ENCODE peak calls at places on chromosomes 5 and 9, in nine cellular contexts. One of them, this sample, is unnamed.

GRCh38 chr5:35198681-35199080 is 31.6 kb downstream of the PRLR start:
- DNase-seq in body of pancreas: no peak
- DNase-seq in PC-3: no peak
- DNase-seq in suprapubic skin: no peak
- DNase-seq in heart left ventricle: no peak
- DNase-seq in IMR-90: no peak
- DNase-seq in lower lobe of right lung: no peak
- DNase-seq in heart right ventricle: no peak
- DNase-seq in AG10803: peak; percentile 44
- DNase-seq in this sample: no peak

GRCh38 chr9:132572921-132573320 is 9.5 kb upstream of the BARHL1 start:
- DNase-seq in body of pancreas: no peak
- DNase-seq in PC-3: peak; percentile 1
- DNase-seq in suprapubic skin: no peak
- DNase-seq in heart left ventricle: no peak
- DNase-seq in IMR-90: no peak
- DNase-seq in lower lobe of right lung: no peak
- DNase-seq in heart right ventricle: no peak
- DNase-seq in AG10803: peak; percentile 5
- DNase-seq in this sample: no peak

GRCh38 chr5:168165221-168165965 is 126.1 kb upstream of the WWC1 start:
- DNase-seq in body of pancreas: peak; percentile 12
- DNase-seq in PC-3: no peak
- DNase-seq in suprapubic skin: no peak
- DNase-seq in heart left ventricle: no peak
- DNase-seq in IMR-90: no peak
- DNase-seq in lower lobe of right lung: no peak
- DNase-seq in heart right ventricle: no peak
- DNase-seq in AG10803: no peak
- DNase-seq in this sample: no peak

GRCh38 chr9:133051966-133052539 is 9.7 kb upstream of the CEL start:
- DNase-seq in body of pancreas: no peak
- DNase-seq in PC-3: no peak
- DNase-seq in suprapubic skin: no peak
- DNase-seq in heart left ventricle: no peak
- DNase-seq in IMR-90: no peak
- DNase-seq in lower lobe of right lung: peak; percentile 34
- DNase-seq in heart right ventricle: no peak
- DNase-seq in AG10803: no peak
- DNase-seq in this sample: no peak

GRCh38 chr9:93308676-93309075 is 124.7 kb downstream of the WNK2 start:
- DNase-seq in body of pancreas: no peak
- DNase-seq in PC-3: no peak
- DNase-seq in suprapubic skin: peak; percentile 69
- DNase-seq in heart left ventricle: no peak
- DNase-seq in IMR-90: no peak
- DNase-seq in lower lobe of right lung: no peak
- DNase-seq in heart right ventricle: no peak
- DNase-seq in AG10803: no peak
- DNase-seq in this sample: no peak

GRCh38 chr5:15702102-15702501 is 202.1 kb downstream of the FBXL7 start:
- DNase-seq in body of pancreas: no peak
- DNase-seq in PC-3: no peak
- DNase-seq in suprapubic skin: no peak
- DNase-seq in heart left ventricle: no peak
- DNase-seq in IMR-90: peak; percentile 54
- DNase-seq in lower lobe of right lung: no peak
- DNase-seq in heart right ventricle: no peak
- DNase-seq in AG10803: peak; percentile 65
- DNase-seq in this sample: peak; percentile 23

GRCh38 chr5:1279443-1280151 is 15.3 kb downstream of the TERT start:
- DNase-seq in body of pancreas: no peak
- DNase-seq in PC-3: no peak
- DNase-seq in suprapubic skin: peak; percentile 77
- DNase-seq in heart left ventricle: no peak
- DNase-seq in IMR-90: no peak
- DNase-seq in lower lobe of right lung: peak; percentile 29
- DNase-seq in heart right ventricle: no peak
- DNase-seq in AG10803: no peak
- DNase-seq in this sample: no peak

GRCh38 chr9:97386265-97386633 is 25.6 kb upstream of the TDRD7 start:
- DNase-seq in body of pancreas: no peak
- DNase-seq in PC-3: no peak
- DNase-seq in suprapubic skin: no peak
- DNase-seq in heart left ventricle: no peak
- DNase-seq in IMR-90: no peak
- DNase-seq in lower lobe of right lung: no peak
- DNase-seq in heart right ventricle: no peak
- DNase-seq in AG10803: no peak
- DNase-seq in this sample: no peak

GRCh38 chr5:53942724-53943123 is 367.6 kb downstream of the ARL15 start:
- DNase-seq in body of pancreas: peak; percentile 3
- DNase-seq in PC-3: no peak
- DNase-seq in suprapubic skin: no peak
- DNase-seq in heart left ventricle: no peak
- DNase-seq in IMR-90: peak; percentile 86
- DNase-seq in lower lobe of right lung: no peak
- DNase-seq in heart right ventricle: no peak
- DNase-seq in AG10803: no peak
- DNase-seq in this sample: no peak

GRCh38 chr9:129850821-129851540 is 15.7 kb downstream of the USP20 start:
- DNase-seq in body of pancreas: no peak
- DNase-seq in PC-3: no peak
- DNase-seq in suprapubic skin: no peak
- DNase-seq in heart left ventricle: no peak
- DNase-seq in IMR-90: no peak
- DNase-seq in lower lobe of right lung: no peak
- DNase-seq in heart right ventricle: no peak
- DNase-seq in AG10803: no peak
- DNase-seq in this sample: no peak

GRCh38 chr5:6748142-6748541 is 34.9 kb downstream of the TENT4A start:
- DNase-seq in body of pancreas: no peak
- DNase-seq in PC-3: no peak
- DNase-seq in suprapubic skin: no peak
- DNase-seq in heart left ventricle: peak; percentile 18
- DNase-seq in IMR-90: no peak
- DNase-seq in lower lobe of right lung: no peak
- DNase-seq in heart right ventricle: no peak
- DNase-seq in AG10803: no peak
- DNase-seq in this sample: no peak

GRCh38 chr9:8778356-8778755 is 978.8 kb upstream of the DMAC1 start:
- DNase-seq in body of pancreas: no peak
- DNase-seq in PC-3: no peak
- DNase-seq in suprapubic skin: no peak
- DNase-seq in heart left ventricle: no peak
- DNase-seq in IMR-90: no peak
- DNase-seq in lower lobe of right lung: no peak
- DNase-seq in heart right ventricle: no peak
- DNase-seq in AG10803: no peak
- DNase-seq in this sample: no peak

GRCh38 chr9:99239341-99240055 is 17.4 kb downstream of the SEC61B start:
- DNase-seq in body of pancreas: no peak
- DNase-seq in PC-3: no peak
- DNase-seq in suprapubic skin: no peak
- DNase-seq in heart left ventricle: no peak
- DNase-seq in IMR-90: peak; percentile 36
- DNase-seq in lower lobe of right lung: no peak
- DNase-seq in heart right ventricle: no peak
- DNase-seq in AG10803: peak; percentile 79
- DNase-seq in this sample: no peak

GRCh38 chr9:70392189-70392588 is 22.3 kb downstream of the KLF9 start:
- DNase-seq in body of pancreas: no peak
- DNase-seq in PC-3: peak; percentile 13
- DNase-seq in suprapubic skin: no peak
- DNase-seq in heart left ventricle: no peak
- DNase-seq in IMR-90: no peak
- DNase-seq in lower lobe of right lung: no peak
- DNase-seq in heart right ventricle: no peak
- DNase-seq in AG10803: no peak
- DNase-seq in this sample: no peak

GRCh38 chr5:50969207-50970145 is 303.0 kb downstream of the PARP8 start:
- DNase-seq in body of pancreas: peak; percentile 25
- DNase-seq in PC-3: no peak
- DNase-seq in suprapubic skin: no peak
- DNase-seq in heart left ventricle: no peak
- DNase-seq in IMR-90: no peak
- DNase-seq in lower lobe of right lung: no peak
- DNase-seq in heart right ventricle: no peak
- DNase-seq in AG10803: no peak
- DNase-seq in this sample: no peak

GRCh38 chr5:96259211-96259772 is 173.8 kb downstream of the PCSK1 start:
- DNase-seq in body of pancreas: no peak
- DNase-seq in PC-3: peak; percentile 77
- DNase-seq in suprapubic skin: no peak
- DNase-seq in heart left ventricle: no peak
- DNase-seq in IMR-90: peak; percentile 74
- DNase-seq in lower lobe of right lung: no peak
- DNase-seq in heart right ventricle: no peak
- DNase-seq in AG10803: peak; percentile 64
- DNase-seq in this sample: peak; percentile 37

GRCh38 chr9:116154334-116154975 is 864 bp downstream of the PAPPA start:
- DNase-seq in body of pancreas: no peak
- DNase-seq in PC-3: no peak
- DNase-seq in suprapubic skin: no peak
- DNase-seq in heart left ventricle: peak; percentile 36
- DNase-seq in IMR-90: no peak
- DNase-seq in lower lobe of right lung: no peak
- DNase-seq in heart right ventricle: peak; percentile 24
- DNase-seq in AG10803: no peak
- DNase-seq in this sample: no peak

DNA sequence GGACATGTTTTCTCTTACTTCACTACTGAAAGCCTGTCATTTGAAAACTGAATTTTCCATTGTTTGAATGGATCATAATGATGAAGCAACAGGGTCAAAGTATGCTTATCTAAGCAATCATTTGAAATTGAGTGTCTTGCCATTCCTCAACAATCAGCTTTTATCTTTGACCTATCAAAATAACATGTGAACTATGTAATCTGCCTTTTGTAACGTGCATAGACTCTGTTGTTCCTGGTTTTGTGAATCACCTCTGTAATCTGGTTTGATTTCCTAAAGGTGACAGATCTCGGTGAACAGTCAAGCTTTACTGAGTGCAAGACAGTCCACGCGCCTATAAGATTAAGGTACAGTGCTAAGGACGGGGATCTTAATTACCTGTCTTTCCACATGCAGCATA is 3.3 kb downstream of the MEF2C start:
- DNase-seq in body of pancreas: no peak
- DNase-seq in PC-3: peak; percentile 43
- DNase-seq in suprapubic skin: no peak
- DNase-seq in heart left ventricle: no peak
- DNase-seq in IMR-90: no peak
- DNase-seq in lower lobe of right lung: no peak
- DNase-seq in heart right ventricle: no peak
- DNase-seq in AG10803: no peak
- DNase-seq in this sample: no peak
- H3K4me3 ChIP-seq in body of pancreas: no peak overlapping the region
- H3K4me3 ChIP-seq in PC-3: peak overlapping the region; percentile 85
- H3K4me3 ChIP-seq in suprapubic skin: peak overlapping the region; percentile 55
- H3K4me3 ChIP-seq in heart left ventricle: peak overlapping the region; percentile 60
- H3K4me3 ChIP-seq in IMR-90: no peak overlapping the region
- H3K4me3 ChIP-seq in lower lobe of right lung: peak overlapping the region; percentile 65
- H3K4me3 ChIP-seq in heart right ventricle: no peak overlapping the region
- H3K4me3 ChIP-seq in AG10803: no peak overlapping the region
- H3K4me3 ChIP-seq in this sample: no peak overlapping the region

DNA sequence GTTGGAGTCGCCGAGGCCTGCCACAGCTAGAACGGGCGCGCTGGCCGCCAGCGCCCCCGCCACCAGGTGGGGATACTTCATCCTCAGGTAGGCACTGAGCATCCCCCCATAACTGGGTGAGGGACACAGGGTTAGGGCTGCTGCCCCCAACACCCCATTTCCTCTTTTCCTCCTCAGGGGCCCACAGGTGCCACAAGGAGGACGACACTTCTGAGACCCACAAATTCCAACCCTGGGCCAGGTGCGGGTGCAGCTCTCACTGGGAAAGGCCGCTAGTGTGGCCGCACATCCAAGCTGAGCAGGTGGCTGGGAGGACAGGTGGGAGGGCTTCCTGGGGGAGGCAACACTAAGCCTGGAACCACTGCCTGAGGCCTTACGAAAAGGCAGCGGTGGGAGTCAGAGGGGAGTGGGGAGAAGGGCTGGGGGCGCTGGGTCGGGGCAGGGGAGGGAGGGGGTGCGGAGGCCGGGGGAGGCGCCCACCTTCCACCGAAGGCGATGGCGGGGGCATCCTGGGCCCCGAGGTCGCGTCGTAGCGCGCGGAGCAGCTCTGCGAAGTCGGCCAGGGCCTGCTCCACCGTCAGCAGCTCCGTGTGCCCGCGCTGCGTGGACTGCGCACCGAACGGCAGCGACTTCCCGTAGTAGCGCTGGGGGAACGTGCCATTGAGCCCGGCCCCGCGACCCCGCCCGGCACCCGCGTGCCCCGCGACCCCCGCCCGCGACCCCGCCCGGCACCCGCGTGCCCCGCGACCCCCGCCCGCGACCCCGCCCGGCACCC is 961 bp downstream of the DPP7 start:
- DNase-seq in body of pancreas: no peak
- DNase-seq in PC-3: no peak
- DNase-seq in suprapubic skin: no peak
- DNase-seq in heart left ventricle: no peak
- DNase-seq in IMR-90: no peak
- DNase-seq in lower lobe of right lung: no peak
- DNase-seq in heart right ventricle: no peak
- DNase-seq in AG10803: peak; percentile 14
- DNase-seq in this sample: no peak
- H3K4me3 ChIP-seq in body of pancreas: no peak overlapping the region
- H3K4me3 ChIP-seq in PC-3: no peak overlapping the region
- H3K4me3 ChIP-seq in suprapubic skin: peak overlapping the region; percentile 88
- H3K4me3 ChIP-seq in heart left ventricle: peak overlapping the region; percentile 70
- H3K4me3 ChIP-seq in IMR-90: peak overlapping the region; percentile 48
- H3K4me3 ChIP-seq in lower lobe of right lung: peak overlapping the region; percentile 85
- H3K4me3 ChIP-seq in heart right ventricle: no peak overlapping the region
- H3K4me3 ChIP-seq in AG10803: peak overlapping the region; percentile 45
- H3K4me3 ChIP-seq in this sample: peak overlapping the region; percentile 17

GRCh38 chr9:71758277-71758676 is 10.0 kb downstream of the CEMIP2 start:
- DNase-seq in body of pancreas: peak; percentile 57
- DNase-seq in PC-3: peak; percentile 67
- DNase-seq in suprapubic skin: no peak
- DNase-seq in heart left ventricle: no peak
- DNase-seq in IMR-90: no peak
- DNase-seq in lower lobe of right lung: no peak
- DNase-seq in heart right ventricle: no peak
- DNase-seq in AG10803: no peak
- DNase-seq in this sample: no peak
- H3K4me3 ChIP-seq in body of pancreas: no peak overlapping the region
- H3K4me3 ChIP-seq in PC-3: peak overlapping the region; percentile 27
- H3K4me3 ChIP-seq in suprapubic skin: no peak overlapping the region
- H3K4me3 ChIP-seq in heart left ventricle: no peak overlapping the region
- H3K4me3 ChIP-seq in IMR-90: no peak overlapping the region
- H3K4me3 ChIP-seq in lower lobe of right lung: peak overlapping the region; percentile 1
- H3K4me3 ChIP-seq in heart right ventricle: no peak overlapping the region
- H3K4me3 ChIP-seq in AG10803: no peak overlapping the region
- H3K4me3 ChIP-seq in this sample: no peak overlapping the region

GRCh38 chr5:116876240-116876840 is 301.7 kb upstream of the SEMA6A start:
- DNase-seq in body of pancreas: no peak
- DNase-seq in PC-3: no peak
- DNase-seq in suprapubic skin: no peak
- DNase-seq in heart left ventricle: no peak
- DNase-seq in IMR-90: no peak
- DNase-seq in lower lobe of right lung: no peak
- DNase-seq in heart right ventricle: no peak
- DNase-seq in AG10803: no peak
- DNase-seq in this sample: no peak

GRCh38 chr5:116872486-116872885 is 297.9 kb upstream of the SEMA6A start:
- DNase-seq in body of pancreas: no peak
- DNase-seq in PC-3: no peak
- DNase-seq in suprapubic skin: no peak
- DNase-seq in heart left ventricle: no peak
- DNase-seq in IMR-90: no peak
- DNase-seq in lower lobe of right lung: no peak
- DNase-seq in heart right ventricle: no peak
- DNase-seq in AG10803: no peak
- DNase-seq in this sample: no peak

GRCh38 chr5:116872986-116873385 is 298.4 kb upstream of the SEMA6A start:
- DNase-seq in body of pancreas: no peak
- DNase-seq in PC-3: no peak
- DNase-seq in suprapubic skin: no peak
- DNase-seq in heart left ventricle: no peak
- DNase-seq in IMR-90: no peak
- DNase-seq in lower lobe of right lung: no peak
- DNase-seq in heart right ventricle: no peak
- DNase-seq in AG10803: no peak
- DNase-seq in this sample: no peak
- H3K4me3 ChIP-seq in body of pancreas: no peak overlapping the region
- H3K4me3 ChIP-seq in PC-3: no peak overlapping the region
- H3K4me3 ChIP-seq in suprapubic skin: no peak overlapping the region
- H3K4me3 ChIP-seq in heart left ventricle: no peak overlapping the region
- H3K4me3 ChIP-seq in IMR-90: no peak overlapping the region
- H3K4me3 ChIP-seq in lower lobe of right lung: no peak overlapping the region
- H3K4me3 ChIP-seq in heart right ventricle: no peak overlapping the region
- H3K4me3 ChIP-seq in AG10803: no peak overlapping the region
- H3K4me3 ChIP-seq in this sample: no peak overlapping the region

This sample was measured in kidney epithelial cell.